ENCODE peak calls at places on chromosomes 3 and 15, in four cellular contexts. One of them, this sample, is unnamed.

GRCh38 chr3:190586631-190587000 is 72.7 kb downstream of the IL1RAP start:
- DNase-seq in glutamatergic neuron: no peak
- DNase-seq in NCI-H446 treated with DMSO at 0.1 percent for 48 hours: no peak
- DNase-seq in Ammon's horn: no peak
- DNase-seq in this sample: no peak

GRCh38 chr3:13287833-13288232 is 132.3 kb downstream of the NUP210 start:
- DNase-seq in glutamatergic neuron: no peak
- DNase-seq in NCI-H446 treated with DMSO at 0.1 percent for 48 hours: no peak
- DNase-seq in Ammon's horn: no peak
- DNase-seq in this sample: no peak

GRCh38 chr3:48738926-48739616 is 22.1 kb upstream of the IP6K2 start:
- DNase-seq in glutamatergic neuron: no peak
- DNase-seq in NCI-H446 treated with DMSO at 0.1 percent for 48 hours: no peak
- DNase-seq in Ammon's horn: no peak
- DNase-seq in this sample: peak

GRCh38 chr15:48891229-48891765 is 13.4 kb downstream of the EID1 start:
- DNase-seq in glutamatergic neuron: no peak
- DNase-seq in NCI-H446 treated with DMSO at 0.1 percent for 48 hours: no peak
- DNase-seq in Ammon's horn: no peak
- DNase-seq in this sample: no peak

GRCh38 chr3:129567176-129567705 is 24.3 kb downstream of the H1-8 start:
- DNase-seq in glutamatergic neuron: peak
- DNase-seq in NCI-H446 treated with DMSO at 0.1 percent for 48 hours: peak
- DNase-seq in Ammon's horn: no peak
- DNase-seq in this sample: peak

GRCh38 chr3:142628806-142629205 is 32.6 kb downstream of the PLS1 start:
- DNase-seq in glutamatergic neuron: no peak
- DNase-seq in NCI-H446 treated with DMSO at 0.1 percent for 48 hours: no peak
- DNase-seq in Ammon's horn: peak
- DNase-seq in this sample: no peak

GRCh38 chr3:153285194-153285641 is 123.2 kb downstream of the RAP2B start:
- DNase-seq in glutamatergic neuron: no peak
- DNase-seq in NCI-H446 treated with DMSO at 0.1 percent for 48 hours: no peak
- DNase-seq in Ammon's horn: no peak
- DNase-seq in this sample: no peak

GRCh38 chr3:159499031-159499793 is 489.4 kb upstream of the IL12A start:
- DNase-seq in glutamatergic neuron: no peak
- DNase-seq in NCI-H446 treated with DMSO at 0.1 percent for 48 hours: no peak
- DNase-seq in Ammon's horn: no peak
- DNase-seq in this sample: no peak

GRCh38 chr15:77830041-77830440 is 197.3 kb upstream of the LINGO1 start:
- DNase-seq in glutamatergic neuron: no peak
- DNase-seq in NCI-H446 treated with DMSO at 0.1 percent for 48 hours: no peak
- DNase-seq in Ammon's horn: no peak
- DNase-seq in this sample: no peak

GRCh38 chr3:179323197-179323901 is 518 bp downstream of the ZNF639 start:
- DNase-seq in glutamatergic neuron: peak
- DNase-seq in NCI-H446 treated with DMSO at 0.1 percent for 48 hours: peak
- DNase-seq in Ammon's horn: peak
- DNase-seq in this sample: peak

GRCh38 chr3:76502076-76502475 is 537.8 kb upstream of the ROBO2 start:
- DNase-seq in glutamatergic neuron: no peak
- DNase-seq in NCI-H446 treated with DMSO at 0.1 percent for 48 hours: no peak
- DNase-seq in Ammon's horn: no peak
- DNase-seq in this sample: no peak

GRCh38 chr3:185756477-185756876 is 68.4 kb downstream of the IGF2BP2 start:
- DNase-seq in glutamatergic neuron: no peak
- DNase-seq in NCI-H446 treated with DMSO at 0.1 percent for 48 hours: no peak
- DNase-seq in Ammon's horn: no peak
- DNase-seq in this sample: no peak

GRCh38 chr3:107954845-107955244 is 136.0 kb downstream of the CD47 start:
- DNase-seq in glutamatergic neuron: no peak
- DNase-seq in NCI-H446 treated with DMSO at 0.1 percent for 48 hours: no peak
- DNase-seq in Ammon's horn: no peak
- DNase-seq in this sample: no peak

GRCh38 chr3:66276705-66277274 is 56.0 kb downstream of the SLC25A26 start:
- DNase-seq in glutamatergic neuron: peak
- DNase-seq in NCI-H446 treated with DMSO at 0.1 percent for 48 hours: peak
- DNase-seq in Ammon's horn: peak
- DNase-seq in this sample: peak

GRCh38 chr3:229262-229661 is 32.7 kb downstream of the CHL1 start:
- DNase-seq in glutamatergic neuron: no peak
- DNase-seq in NCI-H446 treated with DMSO at 0.1 percent for 48 hours: no peak
- DNase-seq in Ammon's horn: no peak
- DNase-seq in this sample: no peak

GRCh38 chr3:50268703-50269451 is at the start of gene SEMA3B:
- DNase-seq in glutamatergic neuron: no peak
- DNase-seq in NCI-H446 treated with DMSO at 0.1 percent for 48 hours: no peak
- DNase-seq in Ammon's horn: peak
- DNase-seq in this sample: no peak

GRCh38 chr3:119293105-119293683 is 989 bp upstream of the ARHGAP31 start:
- DNase-seq in glutamatergic neuron: no peak
- DNase-seq in NCI-H446 treated with DMSO at 0.1 percent for 48 hours: no peak
- DNase-seq in Ammon's horn: no peak
- DNase-seq in this sample: no peak

GRCh38 chr3:160154033-160154432 is 71.2 kb upstream of the C3orf80 start:
- DNase-seq in glutamatergic neuron: no peak
- DNase-seq in NCI-H446 treated with DMSO at 0.1 percent for 48 hours: no peak
- DNase-seq in Ammon's horn: no peak
- DNase-seq in this sample: no peak

GRCh38 chr3:69739204-69740102 is at the start of gene MITF:
- DNase-seq in glutamatergic neuron: peak
- DNase-seq in NCI-H446 treated with DMSO at 0.1 percent for 48 hours: peak
- DNase-seq in Ammon's horn: peak
- DNase-seq in this sample: peak

GRCh38 chr15:30065025-30065801 is 17.5 kb upstream of the GOLGA8J start:
- DNase-seq in glutamatergic neuron: no peak
- DNase-seq in NCI-H446 treated with DMSO at 0.1 percent for 48 hours: no peak
- DNase-seq in Ammon's horn: peak
- DNase-seq in this sample: no peak

GRCh38 chr3:168467085-168467714 is 371.5 kb upstream of the GOLIM4 start:
- DNase-seq in glutamatergic neuron: no peak
- DNase-seq in NCI-H446 treated with DMSO at 0.1 percent for 48 hours: peak
- DNase-seq in Ammon's horn: peak
- DNase-seq in this sample: peak

GRCh38 chr15:42130246-42130986 is 26.0 kb downstream of the PLA2G4F start:
- DNase-seq in glutamatergic neuron: no peak
- DNase-seq in NCI-H446 treated with DMSO at 0.1 percent for 48 hours: no peak
- DNase-seq in Ammon's horn: no peak
- DNase-seq in this sample: no peak

GRCh38 chr3:177878192-177878591 is 658.0 kb upstream of the KCNMB2 start:
- DNase-seq in glutamatergic neuron: no peak
- DNase-seq in NCI-H446 treated with DMSO at 0.1 percent for 48 hours: no peak
- DNase-seq in Ammon's horn: no peak
- DNase-seq in this sample: no peak

GRCh38 chr3:122797291-122797690 is 2.4 kb downstream of the SLC49A4 start:
- DNase-seq in glutamatergic neuron: no peak
- DNase-seq in NCI-H446 treated with DMSO at 0.1 percent for 48 hours: no peak
- DNase-seq in Ammon's horn: no peak
- DNase-seq in this sample: no peak

GRCh38 chr15:101288905-101289513 is 6.0 kb downstream of the SNRPA1 start:
- DNase-seq in glutamatergic neuron: no peak
- DNase-seq in NCI-H446 treated with DMSO at 0.1 percent for 48 hours: no peak
- DNase-seq in Ammon's horn: no peak
- DNase-seq in this sample: peak

GRCh38 chr15:44537728-44538240 is 837 bp downstream of the EIF3J start:
- DNase-seq in glutamatergic neuron: no peak
- DNase-seq in NCI-H446 treated with DMSO at 0.1 percent for 48 hours: no peak
- DNase-seq in Ammon's horn: no peak
- DNase-seq in this sample: peak

GRCh38 chr3:194322701-194323174 is 28.4 kb downstream of the CPN2 start:
- DNase-seq in glutamatergic neuron: no peak
- DNase-seq in NCI-H446 treated with DMSO at 0.1 percent for 48 hours: no peak
- DNase-seq in Ammon's horn: no peak
- DNase-seq in this sample: no peak

GRCh38 chr15:79007066-79007465 is 62.2 kb upstream of the CTSH start:
- DNase-seq in glutamatergic neuron: peak
- DNase-seq in NCI-H446 treated with DMSO at 0.1 percent for 48 hours: no peak
- DNase-seq in Ammon's horn: no peak
- DNase-seq in this sample: peak

GRCh38 chr3:163056874-163057497 is 1560.4 kb downstream of the OTOL1 start:
- DNase-seq in glutamatergic neuron: peak
- DNase-seq in NCI-H446 treated with DMSO at 0.1 percent for 48 hours: peak
- DNase-seq in Ammon's horn: peak
- DNase-seq in this sample: peak

GRCh38 chr15:47801522-47801921 is 84.2 kb downstream of the SEMA6D start:
- DNase-seq in glutamatergic neuron: no peak
- DNase-seq in NCI-H446 treated with DMSO at 0.1 percent for 48 hours: peak
- DNase-seq in Ammon's horn: no peak
- DNase-seq in this sample: no peak